ENCODE peak calls at places on chromosomes 11 and 22, in eight cellular contexts. One of them, this sample, is unnamed.

GRCh38 chr22:28931844-28932561 is 48.6 kb downstream of the ZNRF3 start:
- DNase-seq in mucosa of descending colon: no peak
- DNase-seq in EL: no peak
- DNase-seq in T1000: no peak
- DNase-seq in NCI-H774: no peak
- DNase-seq in NCI-H510A treated with DMSO at 0.1 percent for 48 hours: no peak
- DNase-seq in choroid plexus epithelial cell: no peak
- DNase-seq in fibroblast of lung: no peak
- DNase-seq in this sample: no peak

GRCh38 chr22:43164636-43165035 is 13.3 kb downstream of the TSPO start:
- DNase-seq in mucosa of descending colon: no peak
- DNase-seq in EL: no peak
- DNase-seq in T1000: no peak
- DNase-seq in NCI-H774: no peak
- DNase-seq in NCI-H510A treated with DMSO at 0.1 percent for 48 hours: no peak
- DNase-seq in choroid plexus epithelial cell: no peak
- DNase-seq in fibroblast of lung: no peak
- DNase-seq in this sample: no peak

GRCh38 chr11:127496165-127496564 is 495.6 kb upstream of the KIRREL3 start:
- DNase-seq in mucosa of descending colon: no peak
- DNase-seq in EL: no peak
- DNase-seq in T1000: no peak
- DNase-seq in NCI-H774: no peak
- DNase-seq in NCI-H510A treated with DMSO at 0.1 percent for 48 hours: no peak
- DNase-seq in choroid plexus epithelial cell: no peak
- DNase-seq in fibroblast of lung: no peak
- DNase-seq in this sample: no peak

GRCh38 chr11:45432100-45432499 is 146.0 kb upstream of the SYT13 start:
- DNase-seq in mucosa of descending colon: no peak
- DNase-seq in EL: no peak
- DNase-seq in T1000: no peak
- DNase-seq in NCI-H774: no peak
- DNase-seq in NCI-H510A treated with DMSO at 0.1 percent for 48 hours: no peak
- DNase-seq in choroid plexus epithelial cell: no peak
- DNase-seq in fibroblast of lung: no peak
- DNase-seq in this sample: no peak

GRCh38 chr11:125370561-125371389 is 125.3 kb downstream of the FEZ1 start:
- DNase-seq in mucosa of descending colon: no peak
- DNase-seq in EL: no peak
- DNase-seq in T1000: no peak
- DNase-seq in NCI-H774: no peak
- DNase-seq in NCI-H510A treated with DMSO at 0.1 percent for 48 hours: no peak
- DNase-seq in choroid plexus epithelial cell: no peak
- DNase-seq in fibroblast of lung: no peak
- DNase-seq in this sample: no peak

GRCh38 chr22:29108137-29108536 is 35.3 kb downstream of the KREMEN1 start:
- DNase-seq in mucosa of descending colon: no peak
- DNase-seq in EL: peak; percentile 86
- DNase-seq in T1000: no peak
- DNase-seq in NCI-H774: no peak
- DNase-seq in NCI-H510A treated with DMSO at 0.1 percent for 48 hours: no peak
- DNase-seq in choroid plexus epithelial cell: peak; percentile 41
- DNase-seq in fibroblast of lung: peak; percentile 71
- DNase-seq in this sample: peak; percentile 15

GRCh38 chr11:122509899-122510298 is 145.6 kb upstream of the UBASH3B start:
- DNase-seq in mucosa of descending colon: no peak
- DNase-seq in EL: no peak
- DNase-seq in T1000: no peak
- DNase-seq in NCI-H774: no peak
- DNase-seq in NCI-H510A treated with DMSO at 0.1 percent for 48 hours: no peak
- DNase-seq in choroid plexus epithelial cell: no peak
- DNase-seq in fibroblast of lung: no peak
- DNase-seq in this sample: no peak

GRCh38 chr22:39818050-39818449 is 75.5 kb downstream of the ENTHD1 start:
- DNase-seq in mucosa of descending colon: no peak
- DNase-seq in EL: peak; percentile 54
- DNase-seq in T1000: no peak
- DNase-seq in NCI-H774: no peak
- DNase-seq in NCI-H510A treated with DMSO at 0.1 percent for 48 hours: no peak
- DNase-seq in choroid plexus epithelial cell: peak; percentile 18
- DNase-seq in fibroblast of lung: peak; percentile 76
- DNase-seq in this sample: no peak

GRCh38 chr22:44247923-44248892 is 64.5 kb downstream of the SHISAL1 start:
- DNase-seq in mucosa of descending colon: no peak
- DNase-seq in EL: no peak
- DNase-seq in T1000: no peak
- DNase-seq in NCI-H774: no peak
- DNase-seq in NCI-H510A treated with DMSO at 0.1 percent for 48 hours: no peak
- DNase-seq in choroid plexus epithelial cell: no peak
- DNase-seq in fibroblast of lung: no peak
- DNase-seq in this sample: no peak

GRCh38 chr11:11039249-11039965 is 181.6 kb upstream of the ZBED5 start:
- DNase-seq in mucosa of descending colon: no peak
- DNase-seq in EL: no peak
- DNase-seq in T1000: no peak
- DNase-seq in NCI-H774: no peak
- DNase-seq in NCI-H510A treated with DMSO at 0.1 percent for 48 hours: no peak
- DNase-seq in choroid plexus epithelial cell: no peak
- DNase-seq in fibroblast of lung: no peak
- DNase-seq in this sample: no peak

GRCh38 chr11:63829823-63830489 is 9.0 kb upstream of the MARK2 start:
- DNase-seq in mucosa of descending colon: no peak
- DNase-seq in EL: peak; percentile 36
- DNase-seq in T1000: no peak
- DNase-seq in NCI-H774: no peak
- DNase-seq in NCI-H510A treated with DMSO at 0.1 percent for 48 hours: no peak
- DNase-seq in choroid plexus epithelial cell: peak; percentile 52
- DNase-seq in fibroblast of lung: peak; percentile 34
- DNase-seq in this sample: no peak

GRCh38 chr22:19368876-19369275 is 62.7 kb downstream of the HIRA start:
- DNase-seq in mucosa of descending colon: no peak
- DNase-seq in EL: no peak
- DNase-seq in T1000: no peak
- DNase-seq in NCI-H774: no peak
- DNase-seq in NCI-H510A treated with DMSO at 0.1 percent for 48 hours: no peak
- DNase-seq in choroid plexus epithelial cell: no peak
- DNase-seq in fibroblast of lung: no peak
- DNase-seq in this sample: no peak

GRCh38 chr11:116791002-116791812 is 472 bp downstream of the APOA5 start:
- DNase-seq in mucosa of descending colon: peak; percentile 87
- DNase-seq in EL: peak; percentile 59
- DNase-seq in T1000: no peak
- DNase-seq in NCI-H774: peak; percentile 74
- DNase-seq in NCI-H510A treated with DMSO at 0.1 percent for 48 hours: peak; percentile 29
- DNase-seq in choroid plexus epithelial cell: peak; percentile 71
- DNase-seq in fibroblast of lung: peak; percentile 33
- DNase-seq in this sample: no peak

GRCh38 chr22:46413725-46414379 is 78.3 kb downstream of the TRMU start:
- DNase-seq in mucosa of descending colon: no peak
- DNase-seq in EL: no peak
- DNase-seq in T1000: no peak
- DNase-seq in NCI-H774: no peak
- DNase-seq in NCI-H510A treated with DMSO at 0.1 percent for 48 hours: no peak
- DNase-seq in choroid plexus epithelial cell: no peak
- DNase-seq in fibroblast of lung: peak; percentile 43
- DNase-seq in this sample: no peak

GRCh38 chr22:35742342-35743100 is 24.8 kb downstream of the APOL5 start:
- DNase-seq in mucosa of descending colon: no peak
- DNase-seq in EL: peak; percentile 89
- DNase-seq in T1000: no peak
- DNase-seq in NCI-H774: no peak
- DNase-seq in NCI-H510A treated with DMSO at 0.1 percent for 48 hours: no peak
- DNase-seq in choroid plexus epithelial cell: peak; percentile 82
- DNase-seq in fibroblast of lung: peak; percentile 89
- DNase-seq in this sample: no peak

GRCh38 chr22:17774206-17774927 is at the start of gene BID:
- DNase-seq in mucosa of descending colon: peak; percentile 75
- DNase-seq in EL: peak; percentile 46
- DNase-seq in T1000: no peak
- DNase-seq in NCI-H774: no peak
- DNase-seq in NCI-H510A treated with DMSO at 0.1 percent for 48 hours: no peak
- DNase-seq in choroid plexus epithelial cell: no peak
- DNase-seq in fibroblast of lung: peak; percentile 30
- DNase-seq in this sample: no peak

GRCh38 chr22:22576244-22576988 is 17.4 kb upstream of the PRAME start:
- DNase-seq in mucosa of descending colon: peak; percentile 53
- DNase-seq in EL: peak; percentile 28
- DNase-seq in T1000: no peak
- DNase-seq in NCI-H774: peak; percentile 3
- DNase-seq in NCI-H510A treated with DMSO at 0.1 percent for 48 hours: no peak
- DNase-seq in choroid plexus epithelial cell: peak; percentile 71
- DNase-seq in fibroblast of lung: peak; percentile 16
- DNase-seq in this sample: no peak

GRCh38 chr11:101477926-101478325 is 105.9 kb downstream of the TRPC6 start:
- DNase-seq in mucosa of descending colon: no peak
- DNase-seq in EL: no peak
- DNase-seq in T1000: no peak
- DNase-seq in NCI-H774: no peak
- DNase-seq in NCI-H510A treated with DMSO at 0.1 percent for 48 hours: no peak
- DNase-seq in choroid plexus epithelial cell: no peak
- DNase-seq in fibroblast of lung: no peak
- DNase-seq in this sample: no peak

GRCh38 chr11:75380716-75381420 is 18.4 kb upstream of the RPS3 start:
- DNase-seq in mucosa of descending colon: peak; percentile 70
- DNase-seq in EL: no peak
- DNase-seq in T1000: no peak
- DNase-seq in NCI-H774: no peak
- DNase-seq in NCI-H510A treated with DMSO at 0.1 percent for 48 hours: no peak
- DNase-seq in choroid plexus epithelial cell: no peak
- DNase-seq in fibroblast of lung: no peak
- DNase-seq in this sample: no peak

GRCh38 chr11:2135648-2136201 is 3.5 kb downstream of the IGF2 start:
- DNase-seq in mucosa of descending colon: no peak
- DNase-seq in EL: no peak
- DNase-seq in T1000: no peak
- DNase-seq in NCI-H774: no peak
- DNase-seq in NCI-H510A treated with DMSO at 0.1 percent for 48 hours: no peak
- DNase-seq in choroid plexus epithelial cell: no peak
- DNase-seq in fibroblast of lung: no peak
- DNase-seq in this sample: no peak

GRCh38 chr11:20367313-20367948 is 3.9 kb downstream of the HTATIP2 start:
- DNase-seq in mucosa of descending colon: no peak
- DNase-seq in EL: peak; percentile 90
- DNase-seq in T1000: peak; percentile 40
- DNase-seq in NCI-H774: no peak
- DNase-seq in NCI-H510A treated with DMSO at 0.1 percent for 48 hours: no peak
- DNase-seq in choroid plexus epithelial cell: peak; percentile 89
- DNase-seq in fibroblast of lung: peak; percentile 85
- DNase-seq in this sample: peak; percentile 45

GRCh38 chr22:26023104-26023775 is 146.0 kb upstream of the SEZ6L start:
- DNase-seq in mucosa of descending colon: no peak
- DNase-seq in EL: no peak
- DNase-seq in T1000: no peak
- DNase-seq in NCI-H774: no peak
- DNase-seq in NCI-H510A treated with DMSO at 0.1 percent for 48 hours: no peak
- DNase-seq in choroid plexus epithelial cell: no peak
- DNase-seq in fibroblast of lung: no peak
- DNase-seq in this sample: no peak

GRCh38 chr11:47603295-47603694 is 9.1 kb upstream of the C1QTNF4 start:
- DNase-seq in mucosa of descending colon: no peak
- DNase-seq in EL: no peak
- DNase-seq in T1000: no peak
- DNase-seq in NCI-H774: no peak
- DNase-seq in NCI-H510A treated with DMSO at 0.1 percent for 48 hours: no peak
- DNase-seq in choroid plexus epithelial cell: no peak
- DNase-seq in fibroblast of lung: peak; percentile 62
- DNase-seq in this sample: no peak

GRCh38 chr11:86294026-86294425 is 8.0 kb upstream of the HIKESHI start:
- DNase-seq in mucosa of descending colon: no peak
- DNase-seq in EL: no peak
- DNase-seq in T1000: no peak
- DNase-seq in NCI-H774: no peak
- DNase-seq in NCI-H510A treated with DMSO at 0.1 percent for 48 hours: no peak
- DNase-seq in choroid plexus epithelial cell: no peak
- DNase-seq in fibroblast of lung: no peak
- DNase-seq in this sample: no peak

GRCh38 chr11:94424662-94425061 is 23.4 kb upstream of the GPR83 start:
- DNase-seq in mucosa of descending colon: no peak
- DNase-seq in EL: peak; percentile 27
- DNase-seq in T1000: no peak
- DNase-seq in NCI-H774: no peak
- DNase-seq in NCI-H510A treated with DMSO at 0.1 percent for 48 hours: no peak
- DNase-seq in choroid plexus epithelial cell: peak; percentile 58
- DNase-seq in fibroblast of lung: peak; percentile 29
- DNase-seq in this sample: no peak

GRCh38 chr22:39388261-39389011 is 11.1 kb upstream of the TAB1 start:
- DNase-seq in mucosa of descending colon: peak; percentile 72
- DNase-seq in EL: peak; percentile 92
- DNase-seq in T1000: peak; percentile 34
- DNase-seq in NCI-H774: peak; percentile 43
- DNase-seq in NCI-H510A treated with DMSO at 0.1 percent for 48 hours: peak; percentile 55
- DNase-seq in choroid plexus epithelial cell: peak; percentile 88
- DNase-seq in fibroblast of lung: peak; percentile 81
- DNase-seq in this sample: no peak

GRCh38 chr22:26547426-26547825 is 35.2 kb upstream of the TFIP11 start:
- DNase-seq in mucosa of descending colon: no peak
- DNase-seq in EL: peak; percentile 13
- DNase-seq in T1000: no peak
- DNase-seq in NCI-H774: no peak
- DNase-seq in NCI-H510A treated with DMSO at 0.1 percent for 48 hours: no peak
- DNase-seq in choroid plexus epithelial cell: no peak
- DNase-seq in fibroblast of lung: peak; percentile 10
- DNase-seq in this sample: peak; percentile 46

GRCh38 chr11:131624526-131624925 is 254.1 kb downstream of the NTM start:
- DNase-seq in mucosa of descending colon: no peak
- DNase-seq in EL: no peak
- DNase-seq in T1000: no peak
- DNase-seq in NCI-H774: no peak
- DNase-seq in NCI-H510A treated with DMSO at 0.1 percent for 48 hours: no peak
- DNase-seq in choroid plexus epithelial cell: no peak
- DNase-seq in fibroblast of lung: peak; percentile 81
- DNase-seq in this sample: no peak

GRCh38 chr11:118842369-118842768 is 41.3 kb upstream of the CXCR5 start:
- DNase-seq in mucosa of descending colon: no peak
- DNase-seq in EL: no peak
- DNase-seq in T1000: no peak
- DNase-seq in NCI-H774: no peak
- DNase-seq in NCI-H510A treated with DMSO at 0.1 percent for 48 hours: no peak
- DNase-seq in choroid plexus epithelial cell: peak; percentile 52
- DNase-seq in fibroblast of lung: peak; percentile 63
- DNase-seq in this sample: no peak

GRCh38 chr11:119339581-119340334 is 925 bp downstream of the C1QTNF5 start:
- DNase-seq in mucosa of descending colon: peak; percentile 71
- DNase-seq in EL: peak; percentile 64
- DNase-seq in T1000: peak; percentile 42
- DNase-seq in NCI-H774: peak; percentile 45
- DNase-seq in NCI-H510A treated with DMSO at 0.1 percent for 48 hours: no peak
- DNase-seq in choroid plexus epithelial cell: peak; percentile 48
- DNase-seq in fibroblast of lung: peak; percentile 42
- DNase-seq in this sample: no peak

GRCh38 chr22:43426816-43427215 is 15.0 kb downstream of the MPPED1 start:
- DNase-seq in mucosa of descending colon: no peak
- DNase-seq in EL: no peak
- DNase-seq in T1000: no peak
- DNase-seq in NCI-H774: no peak
- DNase-seq in NCI-H510A treated with DMSO at 0.1 percent for 48 hours: no peak
- DNase-seq in choroid plexus epithelial cell: no peak
- DNase-seq in fibroblast of lung: no peak
- DNase-seq in this sample: no peak

GRCh38 chr11:69468236-69468635 is 13.2 kb upstream of the LINC01488 start:
- DNase-seq in mucosa of descending colon: no peak
- DNase-seq in EL: no peak
- DNase-seq in T1000: no peak
- DNase-seq in NCI-H774: no peak
- DNase-seq in NCI-H510A treated with DMSO at 0.1 percent for 48 hours: no peak
- DNase-seq in choroid plexus epithelial cell: no peak
- DNase-seq in fibroblast of lung: no peak
- DNase-seq in this sample: no peak

GRCh38 chr22:37197451-37198289 is 9.6 kb upstream of the C1QTNF6 start:
- DNase-seq in mucosa of descending colon: peak; percentile 65
- DNase-seq in EL: peak; percentile 76
- DNase-seq in T1000: peak; percentile 54
- DNase-seq in NCI-H774: no peak
- DNase-seq in NCI-H510A treated with DMSO at 0.1 percent for 48 hours: no peak
- DNase-seq in choroid plexus epithelial cell: peak; percentile 79
- DNase-seq in fibroblast of lung: peak; percentile 89
- DNase-seq in this sample: peak; percentile 89